ENCODE peak calls at places on chromosomes 7 and 10, in ten cellular contexts. One of them, this sample, is unnamed.

GRCh38 chr7:17939111-17939669 is 1.1 kb downstream of the SNX13 start:
- DNase-seq in T-helper 22 cell: no peak
- DNase-seq in EH: peak; percentile 54
- DNase-seq in glutamatergic neuron: no peak
- DNase-seq in substantia nigra: no peak
- DNase-seq in amniotic epithelial cell: peak; percentile 32
- DNase-seq in effector memory CD4-positive, alpha-beta T cell: no peak
- DNase-seq in activated CD4-positive, alpha-beta T cell treated with anti-CD3 and anti-CD28 coated beads, Interleukin-2, amount 10 ng/mL, durations not matched to agents 7 days and 5 days: no peak
- DNase-seq in activated T-cell treated with anti-CD3 and anti-CD28 coated beads, Interleukin-2, amount 50 U/mL, for 1 hour: no peak
- DNase-seq in adrenal gland: no peak
- DNase-seq in this sample: no peak

GRCh38 chr7:2967705-2968104 is 76.0 kb downstream of the CARD11 start:
- DNase-seq in activated CD4-positive, alpha-beta T cell treated with anti-CD3 and anti-CD28 coated beads, Interleukin-2, amount 10 ng/mL, durations not matched to agents 7 days and 5 days: no peak
- DNase-seq in adrenal gland: no peak
- DNase-seq in substantia nigra: no peak
- DNase-seq in activated T-cell treated with anti-CD3 and anti-CD28 coated beads, Interleukin-2, amount 50 U/mL, for 1 hour: no peak
- DNase-seq in amniotic epithelial cell: no peak
- DNase-seq in T-helper 22 cell: no peak
- DNase-seq in effector memory CD4-positive, alpha-beta T cell: no peak
- DNase-seq in EH: no peak
- DNase-seq in glutamatergic neuron: no peak
- DNase-seq in this sample: no peak

GRCh38 chr7:115292381-115292780 is 370.5 kb downstream of the MDFIC start:
- DNase-seq in adrenal gland: no peak
- DNase-seq in amniotic epithelial cell: no peak
- DNase-seq in EH: no peak
- DNase-seq in glutamatergic neuron: no peak
- DNase-seq in activated CD4-positive, alpha-beta T cell treated with anti-CD3 and anti-CD28 coated beads, Interleukin-2, amount 10 ng/mL, durations not matched to agents 7 days and 5 days: no peak
- DNase-seq in effector memory CD4-positive, alpha-beta T cell: no peak
- DNase-seq in T-helper 22 cell: no peak
- DNase-seq in substantia nigra: no peak
- DNase-seq in activated T-cell treated with anti-CD3 and anti-CD28 coated beads, Interleukin-2, amount 50 U/mL, for 1 hour: no peak
- DNase-seq in this sample: no peak

GRCh38 chr10:68897336-68897741 is 3.8 kb upstream of the DDX50 start:
- DNase-seq in T-helper 22 cell: no peak
- DNase-seq in glutamatergic neuron: peak; percentile 39
- DNase-seq in adrenal gland: peak; percentile 74
- DNase-seq in activated T-cell treated with anti-CD3 and anti-CD28 coated beads, Interleukin-2, amount 50 U/mL, for 1 hour: no peak
- DNase-seq in amniotic epithelial cell: peak; percentile 72
- DNase-seq in EH: peak; percentile 81
- DNase-seq in substantia nigra: peak; percentile 17
- DNase-seq in activated CD4-positive, alpha-beta T cell treated with anti-CD3 and anti-CD28 coated beads, Interleukin-2, amount 10 ng/mL, durations not matched to agents 7 days and 5 days: peak; percentile 65
- DNase-seq in effector memory CD4-positive, alpha-beta T cell: no peak
- DNase-seq in this sample: peak; percentile 59

GRCh38 chr10:93208717-93209464 is 135.2 kb downstream of the CYP26A1 start:
- DNase-seq in effector memory CD4-positive, alpha-beta T cell: no peak
- DNase-seq in activated CD4-positive, alpha-beta T cell treated with anti-CD3 and anti-CD28 coated beads, Interleukin-2, amount 10 ng/mL, durations not matched to agents 7 days and 5 days: no peak
- DNase-seq in adrenal gland: no peak
- DNase-seq in EH: peak; percentile 69
- DNase-seq in glutamatergic neuron: no peak
- DNase-seq in T-helper 22 cell: no peak
- DNase-seq in activated T-cell treated with anti-CD3 and anti-CD28 coated beads, Interleukin-2, amount 50 U/mL, for 1 hour: no peak
- DNase-seq in substantia nigra: no peak
- DNase-seq in amniotic epithelial cell: peak; percentile 16
- DNase-seq in this sample: no peak

GRCh38 chr10:28930520-28931495 is 253.5 kb downstream of the BAMBI start:
- DNase-seq in effector memory CD4-positive, alpha-beta T cell: no peak
- DNase-seq in T-helper 22 cell: no peak
- DNase-seq in amniotic epithelial cell: no peak
- DNase-seq in adrenal gland: no peak
- DNase-seq in EH: peak; percentile 20
- DNase-seq in glutamatergic neuron: no peak
- DNase-seq in substantia nigra: no peak
- DNase-seq in activated CD4-positive, alpha-beta T cell treated with anti-CD3 and anti-CD28 coated beads, Interleukin-2, amount 10 ng/mL, durations not matched to agents 7 days and 5 days: no peak
- DNase-seq in activated T-cell treated with anti-CD3 and anti-CD28 coated beads, Interleukin-2, amount 50 U/mL, for 1 hour: no peak
- DNase-seq in this sample: no peak

GRCh38 chr10:84238909-84239308 is 2.4 kb downstream of the LRIT1 start:
- DNase-seq in EH: no peak
- DNase-seq in activated T-cell treated with anti-CD3 and anti-CD28 coated beads, Interleukin-2, amount 50 U/mL, for 1 hour: no peak
- DNase-seq in activated CD4-positive, alpha-beta T cell treated with anti-CD3 and anti-CD28 coated beads, Interleukin-2, amount 10 ng/mL, durations not matched to agents 7 days and 5 days: no peak
- DNase-seq in substantia nigra: no peak
- DNase-seq in T-helper 22 cell: no peak
- DNase-seq in effector memory CD4-positive, alpha-beta T cell: no peak
- DNase-seq in amniotic epithelial cell: no peak
- DNase-seq in adrenal gland: no peak
- DNase-seq in glutamatergic neuron: no peak
- DNase-seq in this sample: no peak

GRCh38 chr10:118610577-118610976 is 15.1 kb upstream of the PRLHR start:
- DNase-seq in T-helper 22 cell: no peak
- DNase-seq in adrenal gland: no peak
- DNase-seq in activated CD4-positive, alpha-beta T cell treated with anti-CD3 and anti-CD28 coated beads, Interleukin-2, amount 10 ng/mL, durations not matched to agents 7 days and 5 days: no peak
- DNase-seq in EH: no peak
- DNase-seq in effector memory CD4-positive, alpha-beta T cell: no peak
- DNase-seq in activated T-cell treated with anti-CD3 and anti-CD28 coated beads, Interleukin-2, amount 50 U/mL, for 1 hour: no peak
- DNase-seq in amniotic epithelial cell: no peak
- DNase-seq in substantia nigra: no peak
- DNase-seq in glutamatergic neuron: no peak
- DNase-seq in this sample: no peak

GRCh38 chr10:66167816-66168215 is 758.0 kb upstream of the LRRTM3 start:
- DNase-seq in activated T-cell treated with anti-CD3 and anti-CD28 coated beads, Interleukin-2, amount 50 U/mL, for 1 hour: no peak
- DNase-seq in adrenal gland: no peak
- DNase-seq in T-helper 22 cell: no peak
- DNase-seq in substantia nigra: no peak
- DNase-seq in glutamatergic neuron: no peak
- DNase-seq in effector memory CD4-positive, alpha-beta T cell: no peak
- DNase-seq in activated CD4-positive, alpha-beta T cell treated with anti-CD3 and anti-CD28 coated beads, Interleukin-2, amount 10 ng/mL, durations not matched to agents 7 days and 5 days: no peak
- DNase-seq in amniotic epithelial cell: peak; percentile 7
- DNase-seq in EH: no peak
- DNase-seq in this sample: no peak

GRCh38 chr10:50576245-50576815 is 47.4 kb downstream of the SGMS1 start:
- DNase-seq in activated CD4-positive, alpha-beta T cell treated with anti-CD3 and anti-CD28 coated beads, Interleukin-2, amount 10 ng/mL, durations not matched to agents 7 days and 5 days: no peak
- DNase-seq in amniotic epithelial cell: no peak
- DNase-seq in adrenal gland: peak; percentile 48
- DNase-seq in T-helper 22 cell: no peak
- DNase-seq in EH: peak; percentile 80
- DNase-seq in effector memory CD4-positive, alpha-beta T cell: no peak
- DNase-seq in activated T-cell treated with anti-CD3 and anti-CD28 coated beads, Interleukin-2, amount 50 U/mL, for 1 hour: no peak
- DNase-seq in substantia nigra: peak; percentile 66
- DNase-seq in glutamatergic neuron: no peak
- DNase-seq in this sample: peak; percentile 43

GRCh38 chr7:105656922-105657521 is 75.7 kb upstream of the EFCAB10 start:
- DNase-seq in activated T-cell treated with anti-CD3 and anti-CD28 coated beads, Interleukin-2, amount 50 U/mL, for 1 hour: peak; percentile 65
- DNase-seq in amniotic epithelial cell: no peak
- DNase-seq in adrenal gland: peak; percentile 67
- DNase-seq in activated CD4-positive, alpha-beta T cell treated with anti-CD3 and anti-CD28 coated beads, Interleukin-2, amount 10 ng/mL, durations not matched to agents 7 days and 5 days: peak; percentile 73
- DNase-seq in T-helper 22 cell: peak; percentile 38
- DNase-seq in effector memory CD4-positive, alpha-beta T cell: peak; percentile 44
- DNase-seq in EH: peak; percentile 32
- DNase-seq in glutamatergic neuron: peak; percentile 55
- DNase-seq in substantia nigra: no peak
- DNase-seq in this sample: no peak

GRCh38 chr10:127756264-127756663 is 19.3 kb downstream of the FOXI2 start:
- DNase-seq in activated CD4-positive, alpha-beta T cell treated with anti-CD3 and anti-CD28 coated beads, Interleukin-2, amount 10 ng/mL, durations not matched to agents 7 days and 5 days: no peak
- DNase-seq in substantia nigra: no peak
- DNase-seq in EH: no peak
- DNase-seq in amniotic epithelial cell: no peak
- DNase-seq in glutamatergic neuron: no peak
- DNase-seq in effector memory CD4-positive, alpha-beta T cell: no peak
- DNase-seq in adrenal gland: no peak
- DNase-seq in T-helper 22 cell: no peak
- DNase-seq in activated T-cell treated with anti-CD3 and anti-CD28 coated beads, Interleukin-2, amount 50 U/mL, for 1 hour: no peak
- DNase-seq in this sample: no peak

GRCh38 chr7:27955011-27955410 is 215.0 kb downstream of the TAX1BP1 start:
- DNase-seq in glutamatergic neuron: no peak
- DNase-seq in adrenal gland: no peak
- DNase-seq in activated T-cell treated with anti-CD3 and anti-CD28 coated beads, Interleukin-2, amount 50 U/mL, for 1 hour: no peak
- DNase-seq in EH: no peak
- DNase-seq in effector memory CD4-positive, alpha-beta T cell: no peak
- DNase-seq in amniotic epithelial cell: no peak
- DNase-seq in T-helper 22 cell: no peak
- DNase-seq in substantia nigra: no peak
- DNase-seq in activated CD4-positive, alpha-beta T cell treated with anti-CD3 and anti-CD28 coated beads, Interleukin-2, amount 10 ng/mL, durations not matched to agents 7 days and 5 days: no peak
- DNase-seq in this sample: no peak

GRCh38 chr10:75187961-75188426 is 22.6 kb upstream of the VDAC2 start:
- DNase-seq in adrenal gland: peak; percentile 72
- DNase-seq in effector memory CD4-positive, alpha-beta T cell: peak; percentile 57
- DNase-seq in amniotic epithelial cell: peak; percentile 61
- DNase-seq in activated T-cell treated with anti-CD3 and anti-CD28 coated beads, Interleukin-2, amount 50 U/mL, for 1 hour: peak; percentile 68
- DNase-seq in glutamatergic neuron: peak; percentile 61
- DNase-seq in T-helper 22 cell: peak; percentile 50
- DNase-seq in EH: peak; percentile 75
- DNase-seq in substantia nigra: no peak
- DNase-seq in activated CD4-positive, alpha-beta T cell treated with anti-CD3 and anti-CD28 coated beads, Interleukin-2, amount 10 ng/mL, durations not matched to agents 7 days and 5 days: peak; percentile 83
- DNase-seq in this sample: peak; percentile 48

GRCh38 chr7:113087278-113087998 is 811 bp upstream of the GPR85 start:
- DNase-seq in EH: peak; percentile 93
- DNase-seq in effector memory CD4-positive, alpha-beta T cell: no peak
- DNase-seq in glutamatergic neuron: no peak
- DNase-seq in activated T-cell treated with anti-CD3 and anti-CD28 coated beads, Interleukin-2, amount 50 U/mL, for 1 hour: no peak
- DNase-seq in amniotic epithelial cell: peak; percentile 95
- DNase-seq in substantia nigra: peak; percentile 5
- DNase-seq in T-helper 22 cell: no peak
- DNase-seq in activated CD4-positive, alpha-beta T cell treated with anti-CD3 and anti-CD28 coated beads, Interleukin-2, amount 10 ng/mL, durations not matched to agents 7 days and 5 days: no peak
- DNase-seq in adrenal gland: no peak
- DNase-seq in this sample: peak; percentile 40

GRCh38 chr7:40986351-40986873 is 716.5 kb downstream of the INHBA start:
- DNase-seq in EH: peak; percentile 99
- DNase-seq in glutamatergic neuron: no peak
- DNase-seq in activated T-cell treated with anti-CD3 and anti-CD28 coated beads, Interleukin-2, amount 50 U/mL, for 1 hour: no peak
- DNase-seq in substantia nigra: no peak
- DNase-seq in amniotic epithelial cell: peak; percentile 94
- DNase-seq in T-helper 22 cell: no peak
- DNase-seq in adrenal gland: no peak
- DNase-seq in effector memory CD4-positive, alpha-beta T cell: no peak
- DNase-seq in activated CD4-positive, alpha-beta T cell treated with anti-CD3 and anti-CD28 coated beads, Interleukin-2, amount 10 ng/mL, durations not matched to agents 7 days and 5 days: no peak
- DNase-seq in this sample: no peak

GRCh38 chr7:111855842-111856227 is 293.5 kb upstream of the IMMP2L start:
- DNase-seq in T-helper 22 cell: no peak
- DNase-seq in EH: peak; percentile 37
- DNase-seq in activated CD4-positive, alpha-beta T cell treated with anti-CD3 and anti-CD28 coated beads, Interleukin-2, amount 10 ng/mL, durations not matched to agents 7 days and 5 days: no peak
- DNase-seq in adrenal gland: no peak
- DNase-seq in amniotic epithelial cell: peak; percentile 40
- DNase-seq in substantia nigra: no peak
- DNase-seq in glutamatergic neuron: peak; percentile 21
- DNase-seq in activated T-cell treated with anti-CD3 and anti-CD28 coated beads, Interleukin-2, amount 50 U/mL, for 1 hour: no peak
- DNase-seq in effector memory CD4-positive, alpha-beta T cell: no peak
- DNase-seq in this sample: no peak

GRCh38 chr10:43197834-43198681 is 59.8 kb downstream of the CSGALNACT2 start:
- DNase-seq in glutamatergic neuron: peak; percentile 45
- DNase-seq in adrenal gland: peak; percentile 24
- DNase-seq in substantia nigra: no peak
- DNase-seq in activated T-cell treated with anti-CD3 and anti-CD28 coated beads, Interleukin-2, amount 50 U/mL, for 1 hour: no peak
- DNase-seq in EH: peak; percentile 40
- DNase-seq in effector memory CD4-positive, alpha-beta T cell: no peak
- DNase-seq in activated CD4-positive, alpha-beta T cell treated with anti-CD3 and anti-CD28 coated beads, Interleukin-2, amount 10 ng/mL, durations not matched to agents 7 days and 5 days: peak; percentile 17
- DNase-seq in amniotic epithelial cell: peak; percentile 12
- DNase-seq in T-helper 22 cell: no peak
- DNase-seq in this sample: peak; percentile 29

GRCh38 chr7:5362466-5362865 is 61.2 kb downstream of the TNRC18 start:
- DNase-seq in T-helper 22 cell: no peak
- DNase-seq in substantia nigra: no peak
- DNase-seq in glutamatergic neuron: no peak
- DNase-seq in activated T-cell treated with anti-CD3 and anti-CD28 coated beads, Interleukin-2, amount 50 U/mL, for 1 hour: no peak
- DNase-seq in adrenal gland: no peak
- DNase-seq in activated CD4-positive, alpha-beta T cell treated with anti-CD3 and anti-CD28 coated beads, Interleukin-2, amount 10 ng/mL, durations not matched to agents 7 days and 5 days: no peak
- DNase-seq in amniotic epithelial cell: no peak
- DNase-seq in EH: no peak
- DNase-seq in effector memory CD4-positive, alpha-beta T cell: no peak
- DNase-seq in this sample: no peak

GRCh38 chr7:105890290-105890997 is 14.0 kb upstream of the ATXN7L1 start:
- DNase-seq in amniotic epithelial cell: peak; percentile 69
- DNase-seq in glutamatergic neuron: no peak
- DNase-seq in adrenal gland: no peak
- DNase-seq in substantia nigra: no peak
- DNase-seq in effector memory CD4-positive, alpha-beta T cell: no peak
- DNase-seq in EH: peak; percentile 51
- DNase-seq in activated T-cell treated with anti-CD3 and anti-CD28 coated beads, Interleukin-2, amount 50 U/mL, for 1 hour: no peak
- DNase-seq in T-helper 22 cell: no peak
- DNase-seq in activated CD4-positive, alpha-beta T cell treated with anti-CD3 and anti-CD28 coated beads, Interleukin-2, amount 10 ng/mL, durations not matched to agents 7 days and 5 days: no peak
- DNase-seq in this sample: no peak

GRCh38 chr10:76356557-76356956 is 925.1 kb downstream of the LRMDA start:
- DNase-seq in substantia nigra: no peak
- DNase-seq in EH: peak; percentile 48
- DNase-seq in amniotic epithelial cell: peak; percentile 29
- DNase-seq in glutamatergic neuron: no peak
- DNase-seq in activated T-cell treated with anti-CD3 and anti-CD28 coated beads, Interleukin-2, amount 50 U/mL, for 1 hour: no peak
- DNase-seq in T-helper 22 cell: no peak
- DNase-seq in activated CD4-positive, alpha-beta T cell treated with anti-CD3 and anti-CD28 coated beads, Interleukin-2, amount 10 ng/mL, durations not matched to agents 7 days and 5 days: no peak
- DNase-seq in effector memory CD4-positive, alpha-beta T cell: no peak
- DNase-seq in adrenal gland: no peak
- DNase-seq in this sample: no peak

GRCh38 chr10:71496927-71497801 is 100.4 kb downstream of the CDH23 start:
- DNase-seq in T-helper 22 cell: no peak
- DNase-seq in substantia nigra: no peak
- DNase-seq in amniotic epithelial cell: no peak
- DNase-seq in activated T-cell treated with anti-CD3 and anti-CD28 coated beads, Interleukin-2, amount 50 U/mL, for 1 hour: no peak
- DNase-seq in activated CD4-positive, alpha-beta T cell treated with anti-CD3 and anti-CD28 coated beads, Interleukin-2, amount 10 ng/mL, durations not matched to agents 7 days and 5 days: no peak
- DNase-seq in EH: no peak
- DNase-seq in effector memory CD4-positive, alpha-beta T cell: no peak
- DNase-seq in adrenal gland: no peak
- DNase-seq in glutamatergic neuron: no peak
- DNase-seq in this sample: no peak

GRCh38 chr10:46310851-46311250 is 24.1 kb downstream of the ANTXRL start:
- DNase-seq in activated CD4-positive, alpha-beta T cell treated with anti-CD3 and anti-CD28 coated beads, Interleukin-2, amount 10 ng/mL, durations not matched to agents 7 days and 5 days: no peak
- DNase-seq in substantia nigra: no peak
- DNase-seq in adrenal gland: no peak
- DNase-seq in activated T-cell treated with anti-CD3 and anti-CD28 coated beads, Interleukin-2, amount 50 U/mL, for 1 hour: no peak
- DNase-seq in amniotic epithelial cell: no peak
- DNase-seq in glutamatergic neuron: no peak
- DNase-seq in T-helper 22 cell: no peak
- DNase-seq in effector memory CD4-positive, alpha-beta T cell: no peak
- DNase-seq in EH: no peak
- DNase-seq in this sample: no peak

GRCh38 chr10:89337493-89337892 is 9.7 kb downstream of the IFIT3 start:
- DNase-seq in substantia nigra: no peak
- DNase-seq in T-helper 22 cell: peak; percentile 21
- DNase-seq in activated CD4-positive, alpha-beta T cell treated with anti-CD3 and anti-CD28 coated beads, Interleukin-2, amount 10 ng/mL, durations not matched to agents 7 days and 5 days: peak; percentile 30
- DNase-seq in activated T-cell treated with anti-CD3 and anti-CD28 coated beads, Interleukin-2, amount 50 U/mL, for 1 hour: no peak
- DNase-seq in effector memory CD4-positive, alpha-beta T cell: peak; percentile 27
- DNase-seq in amniotic epithelial cell: peak; percentile 76
- DNase-seq in glutamatergic neuron: no peak
- DNase-seq in adrenal gland: no peak
- DNase-seq in EH: peak; percentile 68
- DNase-seq in this sample: no peak